ENCODE peak calls at places on chromosomes 2 and 18, in eight cellular contexts. E is MM.1S, W is ovary, P is heart left ventricle, F is AG04450, Y is endothelial cell, R is mammary epithelial cell, S is progenitor cell of endocrine pancreas. K is an unnamed sample.

GRCh38 chr18:10119528-10119927 is 205.7 kb downstream of the VAPA start:
- DNase-seq in S (no peak), E (no peak), Y (no peak), P (no peak), R (no peak), W (no peak), F (no peak), K (no peak)

GRCh38 chr2:234690569-234691225 is 193.8 kb upstream of the ARL4C start:
- DNase-seq in P (no peak), E (no peak), F (no peak), R (peak; percentile 45), S (no peak), W (no peak), Y (no peak), K (no peak)

GRCh38 chr18:62037012-62037742 is 144.4 kb upstream of the RNF152 start:
- DNase-seq in E (no peak), F (no peak), Y (no peak), W (no peak), S (no peak), R (no peak), P (peak; percentile 25), K (no peak)

GRCh38 chr2:46119453-46119852 is 177.8 kb upstream of the EPAS1 start:
- DNase-seq in P (no peak), F (no peak), S (no peak), R (no peak), Y (no peak), E (no peak), W (no peak), K (no peak)

GRCh38 chr2:158191076-158191566 is 89.4 kb downstream of the UPP2 start:
- DNase-seq in F (no peak), E (peak; percentile 72), R (no peak), W (no peak), P (no peak), Y (no peak), S (no peak), K (no peak)

GRCh38 chr2:95392730-95393455 is 9.6 kb upstream of the FAHD2A start:
- DNase-seq in F (no peak), W (no peak), Y (no peak), P (no peak), R (no peak), S (no peak), E (no peak), K (no peak)

GRCh38 chr18:58536187-58536516 is 92.7 kb downstream of the ALPK2 start:
- DNase-seq in W (no peak), F (no peak), P (no peak), Y (no peak), R (no peak), S (no peak), E (no peak), K (no peak)

GRCh38 chr2:14781148-14781547 is 148.6 kb downstream of the LRATD1 start:
- DNase-seq in F (no peak), P (no peak), E (no peak), Y (no peak), S (no peak), W (no peak), R (no peak), K (no peak)

GRCh38 chr2:72781500-72781899 is 44.3 kb downstream of the EXOC6B start:
- DNase-seq in S (no peak), R (no peak), P (no peak), E (no peak), F (no peak), Y (no peak), W (no peak), K (peak; percentile 38)

GRCh38 chr2:46786228-46786627 is 129.4 kb downstream of the MCFD2 start:
- DNase-seq in S (no peak), E (no peak), F (no peak), R (no peak), W (no peak), Y (no peak), P (no peak), K (no peak)

GRCh38 chr2:27376151-27376865 is 4.2 kb downstream of the ZNF513 start:
- DNase-seq in F (no peak), R (no peak), Y (no peak), W (no peak), P (no peak), S (no peak), E (no peak), K (no peak)

GRCh38 chr2:98468621-98469236 is 24.1 kb downstream of the INPP4A start:
- DNase-seq in R (no peak), W (no peak), E (no peak), Y (no peak), S (no peak), F (no peak), P (no peak), K (no peak)

GRCh38 chr18:45517181-45517741 is 98.0 kb upstream of the SLC14A2 start:
- DNase-seq in R (no peak), P (peak; percentile 70), W (peak; percentile 60), F (no peak), E (no peak), Y (no peak), S (no peak), K (no peak)

GRCh38 chr2:30447149-30448045 is at the start of gene LCLAT1:
- DNase-seq in P (peak; percentile 92), W (peak; percentile 89), F (no peak), S (peak; percentile 61), Y (peak; percentile 73), E (peak; percentile 84), R (peak; percentile 67), K (peak; percentile 47)
- TF ChIP-seq CTCF in P (no peak), W (no peak), F (peak; percentile 18), S (no peak), Y (no peak), E (peak; percentile 8), R (no peak), K (no peak)

DNA sequence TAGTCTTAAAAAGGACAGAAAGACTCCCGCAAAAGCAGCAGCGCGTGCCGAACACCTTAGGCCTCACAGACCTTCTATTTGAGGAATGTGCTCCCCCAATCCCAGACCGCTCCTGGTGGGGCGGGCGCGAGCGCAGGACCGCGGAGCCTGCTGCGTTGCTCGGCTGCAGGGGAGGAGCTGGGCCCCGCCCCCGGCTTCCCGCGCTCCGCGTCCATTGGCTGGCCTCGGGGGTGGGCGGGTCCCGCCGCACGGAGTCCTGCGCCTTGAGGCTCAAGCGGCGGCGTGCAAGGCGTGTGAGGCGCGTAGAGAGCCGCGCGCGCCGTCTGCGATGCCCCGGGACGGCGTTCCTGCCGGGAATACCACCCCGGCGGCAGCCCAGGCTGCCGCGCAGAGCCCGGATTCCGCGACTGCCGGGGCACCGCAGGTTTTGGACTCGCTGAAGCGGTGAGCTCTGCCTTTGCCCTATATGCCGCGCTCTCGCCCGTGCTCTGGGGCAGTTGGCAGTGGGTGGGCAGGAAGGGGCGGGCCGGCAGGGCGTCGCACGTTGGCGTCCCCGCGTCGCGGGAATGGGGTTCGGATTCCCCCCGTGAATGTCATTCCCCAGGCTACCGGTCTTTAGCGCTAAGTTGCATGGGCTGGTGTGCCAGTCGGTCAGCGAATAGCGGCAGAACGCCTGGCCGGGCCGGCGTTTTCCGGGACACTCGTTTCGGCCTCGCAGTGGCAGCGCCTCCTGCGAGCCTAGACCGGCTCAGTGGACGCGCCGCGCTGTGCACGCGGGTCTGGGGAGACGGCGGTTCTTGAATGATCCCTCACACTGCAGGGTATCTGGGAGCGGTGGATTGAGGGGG is 49.6 kb upstream of the PAIP2B start:
- DNase-seq in E (peak; percentile 93), F (peak; percentile 15), Y (peak; percentile 95), P (peak; percentile 95), W (peak; percentile 83), R (peak; percentile 91), S (peak; percentile 83), K (peak; percentile 20)
- TF ChIP-seq CTCF in E (no peak), F (no peak), Y (no peak), P (peak; percentile 14), W (no peak), R (no peak), S (no peak), K (no peak)

GRCh38 chr2:21424375-21424774 is 300.6 kb downstream of the TDRD15 start:
- DNase-seq in E (no peak), F (no peak), W (no peak), P (peak; percentile 66), R (no peak), S (no peak), Y (no peak), K (no peak)

GRCh38 chr2:21418456-21418855 is 294.7 kb downstream of the TDRD15 start:
- DNase-seq in S (no peak), Y (no peak), P (no peak), R (no peak), F (no peak), E (no peak), W (no peak), K (no peak)

GRCh38 chr2:21422724-21423522 is 299.2 kb downstream of the TDRD15 start:
- DNase-seq in E (no peak), P (no peak), R (no peak), Y (no peak), F (no peak), W (no peak), S (no peak), K (no peak)

GRCh38 chr2:21423854-21424253 is 300.1 kb downstream of the TDRD15 start:
- DNase-seq in P (no peak), E (no peak), S (no peak), F (no peak), R (no peak), Y (no peak), W (no peak), K (no peak)

GRCh38 chr2:21422050-21422449 is 298.3 kb downstream of the TDRD15 start:
- DNase-seq in P (no peak), R (no peak), Y (peak; percentile 85), S (no peak), F (no peak), W (peak; percentile 49), E (peak; percentile 23), K (no peak)
- TF ChIP-seq CTCF in P (peak; percentile 38), R (peak; percentile 28), Y (peak; percentile 71), S (peak; percentile 62), F (peak; percentile 36), W (no peak), E (peak; percentile 53), K (peak; percentile 35)

GRCh38 chr2:1858733-1859132 is 114.4 kb upstream of the PXDN start:
- DNase-seq in P (no peak), E (no peak), Y (no peak), F (no peak), R (no peak), W (no peak), S (no peak), K (no peak)

GRCh38 chr2:1856481-1856880 is 112.2 kb upstream of the PXDN start:
- DNase-seq in F (no peak), W (no peak), R (no peak), S (no peak), E (no peak), P (no peak), Y (no peak), K (no peak)

GRCh38 chr2:1855150-1855549 is 110.8 kb upstream of the PXDN start:
- DNase-seq in F (no peak), W (no peak), E (no peak), S (no peak), Y (peak; percentile 34), R (no peak), P (no peak), K (no peak)

GRCh38 chr2:1856922-1857321 is 112.6 kb upstream of the PXDN start:
- DNase-seq in F (no peak), E (no peak), P (no peak), S (no peak), Y (no peak), R (no peak), W (no peak), K (no peak)

DNA sequence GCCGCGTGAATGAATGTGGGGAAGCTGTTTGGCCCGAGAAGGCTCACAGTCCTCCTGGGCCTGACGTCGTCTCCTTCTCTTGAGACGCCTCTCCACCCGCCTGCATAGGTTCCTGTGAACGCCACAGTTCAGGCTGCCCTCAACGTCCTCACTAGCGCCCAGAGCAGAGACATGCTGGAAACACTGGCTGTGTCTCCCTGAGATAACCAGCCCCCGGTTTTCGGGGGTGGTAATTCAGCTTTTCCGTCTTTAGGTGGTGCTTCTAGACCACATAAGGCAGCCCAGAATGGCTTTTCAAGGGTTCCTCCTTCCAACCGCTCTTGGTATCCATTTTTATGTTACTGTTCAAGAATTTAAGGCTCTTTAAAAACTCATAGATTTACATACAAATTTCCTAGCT is 110.4 kb upstream of the PXDN start:
- DNase-seq in P (no peak), F (no peak), Y (peak; percentile 64), W (no peak), S (no peak), E (no peak), R (peak; percentile 6), K (no peak)
- TF ChIP-seq CTCF in P (peak; percentile 63), F (peak; percentile 30), Y (no peak), W (no peak), S (peak; percentile 59), E (no peak), R (peak; percentile 6), K (no peak)